ENCODE peak calls at places on chromosomes 7 and 10, in eight cellular contexts. One of them, this sample, is unnamed.

GRCh38 chr7:3668743-3669142 is 367.7 kb downstream of the SDK1 start:
- DNase-seq in WTC11: no peak
- DNase-seq in osteoblast: no peak
- DNase-seq in right lobe of liver: no peak
- DNase-seq in psoas muscle: no peak
- DNase-seq in colonic mucosa: no peak
- DNase-seq in heart right ventricle: no peak
- DNase-seq in endothelial cell: no peak
- DNase-seq in this sample: no peak

GRCh38 chr7:50957855-50958254 is 175.2 kb upstream of the GRB10 start:
- DNase-seq in WTC11: no peak
- DNase-seq in endothelial cell: no peak
- DNase-seq in heart right ventricle: no peak
- DNase-seq in right lobe of liver: no peak
- DNase-seq in osteoblast: no peak
- DNase-seq in colonic mucosa: peak
- DNase-seq in psoas muscle: no peak
- DNase-seq in this sample: no peak

GRCh38 chr7:24024276-24024675 is 259.7 kb upstream of the NPY start:
- DNase-seq in endothelial cell: no peak
- DNase-seq in colonic mucosa: no peak
- DNase-seq in psoas muscle: no peak
- DNase-seq in right lobe of liver: no peak
- DNase-seq in heart right ventricle: no peak
- DNase-seq in WTC11: no peak
- DNase-seq in osteoblast: no peak
- DNase-seq in this sample: no peak

GRCh38 chr10:59057350-59057749 is 119.1 kb upstream of the PHYHIPL start:
- DNase-seq in heart right ventricle: no peak
- DNase-seq in colonic mucosa: no peak
- DNase-seq in WTC11: no peak
- DNase-seq in psoas muscle: no peak
- DNase-seq in osteoblast: no peak
- DNase-seq in right lobe of liver: no peak
- DNase-seq in endothelial cell: no peak
- DNase-seq in this sample: no peak

GRCh38 chr7:149620961-149621360 is 123.4 kb upstream of the ZNF746 start:
- DNase-seq in psoas muscle: no peak
- DNase-seq in osteoblast: no peak
- DNase-seq in endothelial cell: no peak
- DNase-seq in WTC11: no peak
- DNase-seq in colonic mucosa: no peak
- DNase-seq in right lobe of liver: no peak
- DNase-seq in heart right ventricle: no peak
- DNase-seq in this sample: no peak

GRCh38 chr7:155324012-155324917 is 26.6 kb downstream of the INSIG1 start:
- DNase-seq in psoas muscle: no peak
- DNase-seq in right lobe of liver: no peak
- DNase-seq in WTC11: no peak
- DNase-seq in colonic mucosa: no peak
- DNase-seq in endothelial cell: no peak
- DNase-seq in heart right ventricle: no peak
- DNase-seq in osteoblast: peak
- DNase-seq in this sample: no peak

GRCh38 chr7:51607447-51607846 is 290.8 kb upstream of the COBL start:
- DNase-seq in WTC11: no peak
- DNase-seq in osteoblast: no peak
- DNase-seq in psoas muscle: no peak
- DNase-seq in colonic mucosa: no peak
- DNase-seq in endothelial cell: no peak
- DNase-seq in right lobe of liver: no peak
- DNase-seq in heart right ventricle: no peak
- DNase-seq in this sample: no peak

GRCh38 chr7:46007990-46008643 is 87.0 kb upstream of the IGFBP3 start:
- DNase-seq in osteoblast: no peak
- DNase-seq in WTC11: no peak
- DNase-seq in right lobe of liver: no peak
- DNase-seq in heart right ventricle: no peak
- DNase-seq in endothelial cell: no peak
- DNase-seq in colonic mucosa: no peak
- DNase-seq in psoas muscle: no peak
- DNase-seq in this sample: no peak

GRCh38 chr7:22726849-22727792 is at the start of gene IL6:
- DNase-seq in psoas muscle: peak
- DNase-seq in colonic mucosa: peak
- DNase-seq in WTC11: peak
- DNase-seq in right lobe of liver: peak
- DNase-seq in heart right ventricle: peak
- DNase-seq in endothelial cell: peak
- DNase-seq in osteoblast: peak
- DNase-seq in this sample: peak

GRCh38 chr7:22729180-22729579 is 2.2 kb downstream of the IL6 start:
- DNase-seq in right lobe of liver: no peak
- DNase-seq in WTC11: no peak
- DNase-seq in endothelial cell: no peak
- DNase-seq in psoas muscle: no peak
- DNase-seq in osteoblast: no peak
- DNase-seq in colonic mucosa: no peak
- DNase-seq in heart right ventricle: no peak
- DNase-seq in this sample: no peak

GRCh38 chr7:22726345-22726848 is 603 bp upstream of the IL6 start:
- DNase-seq in osteoblast: peak
- DNase-seq in WTC11: peak
- DNase-seq in right lobe of liver: no peak
- DNase-seq in endothelial cell: peak
- DNase-seq in colonic mucosa: no peak
- DNase-seq in heart right ventricle: peak
- DNase-seq in psoas muscle: peak
- DNase-seq in this sample: peak

GRCh38 chr7:22730921-22731654 is 4.1 kb downstream of the IL6 start:
- DNase-seq in right lobe of liver: no peak
- DNase-seq in colonic mucosa: no peak
- DNase-seq in endothelial cell: no peak
- DNase-seq in psoas muscle: no peak
- DNase-seq in WTC11: no peak
- DNase-seq in heart right ventricle: no peak
- DNase-seq in osteoblast: peak
- DNase-seq in this sample: no peak

GRCh38 chr7:22728416-22729029 is 1.5 kb downstream of the IL6 start:
- DNase-seq in heart right ventricle: no peak
- DNase-seq in osteoblast: peak
- DNase-seq in colonic mucosa: no peak
- DNase-seq in endothelial cell: peak
- DNase-seq in right lobe of liver: no peak
- DNase-seq in psoas muscle: no peak
- DNase-seq in WTC11: no peak
- DNase-seq in this sample: no peak
- TF ChIP-seq CTCF in heart right ventricle: peak
- TF ChIP-seq CTCF in osteoblast: peak
- TF ChIP-seq CTCF in colonic mucosa: no peak
- TF ChIP-seq CTCF in endothelial cell: peak
- TF ChIP-seq CTCF in right lobe of liver: peak
- TF ChIP-seq CTCF in psoas muscle: peak
- TF ChIP-seq CTCF in WTC11: no peak
- TF ChIP-seq CTCF in this sample: peak

GRCh38 chr7:74027124-74027682 is 770 bp upstream of the ELN start:
- DNase-seq in psoas muscle: no peak
- DNase-seq in osteoblast: no peak
- DNase-seq in WTC11: no peak
- DNase-seq in colonic mucosa: no peak
- DNase-seq in right lobe of liver: no peak
- DNase-seq in heart right ventricle: no peak
- DNase-seq in endothelial cell: no peak
- DNase-seq in this sample: no peak
- TF ChIP-seq CTCF in psoas muscle: no peak
- TF ChIP-seq CTCF in osteoblast: peak
- TF ChIP-seq CTCF in WTC11: no peak
- TF ChIP-seq CTCF in colonic mucosa: peak
- TF ChIP-seq CTCF in right lobe of liver: no peak
- TF ChIP-seq CTCF in heart right ventricle: no peak
- TF ChIP-seq CTCF in endothelial cell: peak
- TF ChIP-seq CTCF in this sample: no peak

GRCh38 chr10:112429147-112429546 is 17.6 kb downstream of the ZDHHC6 start:
- DNase-seq in psoas muscle: no peak
- DNase-seq in heart right ventricle: no peak
- DNase-seq in right lobe of liver: no peak
- DNase-seq in WTC11: no peak
- DNase-seq in endothelial cell: no peak
- DNase-seq in colonic mucosa: no peak
- DNase-seq in osteoblast: no peak
- DNase-seq in this sample: no peak

GRCh38 chr10:112429654-112430230 is 17.0 kb downstream of the ZDHHC6 start:
- DNase-seq in WTC11: no peak
- DNase-seq in colonic mucosa: no peak
- DNase-seq in right lobe of liver: no peak
- DNase-seq in psoas muscle: no peak
- DNase-seq in osteoblast: no peak
- DNase-seq in endothelial cell: no peak
- DNase-seq in heart right ventricle: no peak
- DNase-seq in this sample: no peak

DNA sequence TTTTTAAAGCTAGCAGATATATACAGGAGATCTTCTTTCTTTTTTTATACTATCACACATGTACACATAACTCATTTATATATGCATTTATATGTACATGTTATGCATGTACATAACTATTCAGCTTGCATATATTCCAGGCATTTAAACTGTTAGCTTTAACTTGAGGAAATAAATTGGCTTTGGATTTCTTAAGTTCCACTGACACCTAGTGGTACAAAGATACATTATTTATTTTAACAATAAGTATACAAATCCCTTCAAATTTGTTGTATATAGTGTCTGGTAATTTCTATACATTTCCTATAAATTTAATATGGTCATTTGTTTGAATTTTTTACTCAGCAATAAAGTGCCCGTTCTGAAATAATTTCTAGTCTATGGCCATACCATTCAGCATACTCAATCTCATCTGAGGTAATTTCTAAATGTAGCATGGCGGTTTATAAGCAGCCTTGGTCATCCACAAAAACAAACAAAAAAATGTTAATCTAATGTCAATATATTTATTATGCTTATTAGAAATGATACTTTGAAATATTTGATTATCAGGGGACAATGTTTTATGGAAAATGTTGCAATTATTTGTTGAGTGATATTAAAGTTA is 11.6 kb downstream of the ZDHHC6 start:
- DNase-seq in colonic mucosa: no peak
- DNase-seq in right lobe of liver: no peak
- DNase-seq in osteoblast: no peak
- DNase-seq in WTC11: no peak
- DNase-seq in psoas muscle: no peak
- DNase-seq in endothelial cell: no peak
- DNase-seq in heart right ventricle: no peak
- DNase-seq in this sample: no peak
- TF ChIP-seq CTCF in colonic mucosa: peak
- TF ChIP-seq CTCF in right lobe of liver: peak
- TF ChIP-seq CTCF in osteoblast: peak
- TF ChIP-seq CTCF in WTC11: no peak
- TF ChIP-seq CTCF in psoas muscle: peak
- TF ChIP-seq CTCF in endothelial cell: peak
- TF ChIP-seq CTCF in heart right ventricle: no peak
- TF ChIP-seq CTCF in this sample: peak

GRCh38 chr7:134771889-134772288 is 7.5 kb upstream of the CALD1 start:
- DNase-seq in right lobe of liver: no peak
- DNase-seq in psoas muscle: no peak
- DNase-seq in heart right ventricle: no peak
- DNase-seq in osteoblast: no peak
- DNase-seq in colonic mucosa: no peak
- DNase-seq in WTC11: no peak
- DNase-seq in endothelial cell: no peak
- DNase-seq in this sample: no peak
- TF ChIP-seq CTCF in right lobe of liver: no peak
- TF ChIP-seq CTCF in psoas muscle: no peak
- TF ChIP-seq CTCF in heart right ventricle: no peak
- TF ChIP-seq CTCF in osteoblast: no peak
- TF ChIP-seq CTCF in colonic mucosa: no peak
- TF ChIP-seq CTCF in WTC11: no peak
- TF ChIP-seq CTCF in endothelial cell: no peak
- TF ChIP-seq CTCF in this sample: no peak

DNA sequence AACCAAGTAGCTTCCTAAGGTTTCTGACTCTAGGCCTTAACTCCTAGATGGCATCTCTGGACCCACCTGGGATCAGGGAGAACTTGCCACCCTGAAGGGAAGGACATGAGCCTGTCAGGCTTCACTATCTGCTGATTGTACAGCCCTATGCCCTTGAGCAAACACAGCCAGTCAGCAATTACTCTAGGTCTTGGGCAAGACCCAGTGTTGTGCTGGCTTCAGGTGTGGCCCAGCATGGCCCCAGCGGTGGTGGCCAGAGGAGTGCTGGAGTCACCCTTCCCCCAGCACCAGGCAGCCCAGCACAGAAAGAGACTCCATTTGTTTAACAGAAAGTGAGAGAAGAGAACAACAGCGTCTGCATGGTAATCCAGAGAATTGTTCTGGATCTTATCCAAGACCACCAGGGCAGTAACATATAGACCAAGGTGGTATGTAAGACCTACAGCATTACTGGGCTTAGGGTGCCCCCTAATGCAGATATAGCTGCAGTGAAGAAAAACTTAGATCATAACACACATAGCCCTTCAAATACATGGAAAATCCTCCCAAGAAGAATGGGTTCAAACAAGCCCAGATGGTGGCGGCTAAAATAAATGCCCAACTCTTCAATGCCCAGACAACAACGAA is 207.7 kb downstream of the MAGI2 start:
- DNase-seq in osteoblast: no peak
- DNase-seq in right lobe of liver: peak
- DNase-seq in heart right ventricle: no peak
- DNase-seq in psoas muscle: no peak
- DNase-seq in endothelial cell: no peak
- DNase-seq in colonic mucosa: no peak
- DNase-seq in WTC11: no peak
- DNase-seq in this sample: no peak
- TF ChIP-seq CTCF in osteoblast: no peak
- TF ChIP-seq CTCF in right lobe of liver: peak
- TF ChIP-seq CTCF in heart right ventricle: no peak
- TF ChIP-seq CTCF in psoas muscle: no peak
- TF ChIP-seq CTCF in endothelial cell: no peak
- TF ChIP-seq CTCF in colonic mucosa: no peak
- TF ChIP-seq CTCF in WTC11: no peak
- TF ChIP-seq CTCF in this sample: no peak

GRCh38 chr10:5293691-5294550 is 70.8 kb upstream of the UCN3 start:
- DNase-seq in WTC11: peak
- DNase-seq in heart right ventricle: peak
- DNase-seq in endothelial cell: peak
- DNase-seq in right lobe of liver: peak
- DNase-seq in osteoblast: peak
- DNase-seq in psoas muscle: peak
- DNase-seq in colonic mucosa: peak
- DNase-seq in this sample: peak
- TF ChIP-seq CTCF in WTC11: peak
- TF ChIP-seq CTCF in heart right ventricle: no peak
- TF ChIP-seq CTCF in endothelial cell: no peak
- TF ChIP-seq CTCF in right lobe of liver: peak
- TF ChIP-seq CTCF in osteoblast: peak
- TF ChIP-seq CTCF in psoas muscle: no peak
- TF ChIP-seq CTCF in colonic mucosa: peak
- TF ChIP-seq CTCF in this sample: peak